ENCODE peak calls at places on chromosomes 4 and X, in six cellular contexts. G is colonic mucosa; O is CD8-positive, alpha-beta T cell; U is breast epithelium; J is OCI-LY7; L is GM23338. C is an unnamed sample. For H3K4me1, the result is how much of the 10 kb centered on the place peaks cover.

GRCh38 chr4:90842960-90843359 is 715.8 kb downstream of the CCSER1 start:
- DNase-seq in J (no peak), G (no peak), L (no peak), U (no peak), O (no peak), C (no peak)

GRCh38 chr4:72568959-72569718 is at the start of gene ADAMTS3:
- DNase-seq in G (peak), O (no peak), J (no peak), L (peak), U (peak), C (peak)

GRCh38 chrX:153905481-153906095 is 1.1 kb downstream of the AVPR2 start:
- DNase-seq in L (no peak), J (no peak), G (no peak), U (no peak), O (peak), C (no peak)

GRCh38 chr4:87406462-87406861 is 15.5 kb upstream of the HSD17B11 start:
- DNase-seq in U (no peak), G (no peak), O (no peak), J (peak), L (no peak), C (no peak)

GRCh38 chr4:87566276-87566675 is 37.1 kb upstream of the SPARCL1 start:
- DNase-seq in U (no peak), J (no peak), L (no peak), O (no peak), G (no peak), C (no peak)

GRCh38 chrX:119990409-119990994 is 47.0 kb upstream of the NKAP start:
- DNase-seq in L (no peak), O (no peak), U (no peak), G (no peak), J (no peak), C (peak)

GRCh38 chr4:91567594-91567993 is 736.2 kb upstream of the GRID2 start:
- DNase-seq in O (no peak), G (no peak), U (no peak), J (no peak), L (no peak), C (no peak)

GRCh38 chr4:166049036-166049435 is 176.0 kb downstream of the TLL1 start:
- DNase-seq in J (no peak), O (no peak), L (no peak), U (no peak), G (no peak), C (no peak)

GRCh38 chr4:185865901-185866328 is 53.9 kb upstream of the SORBS2 start:
- DNase-seq in U (peak), O (no peak), J (no peak), L (peak), G (peak), C (no peak)

GRCh38 chrX:48683411-48683982 is at the start of gene WAS:
- DNase-seq in J (peak), O (peak), G (no peak), L (no peak), U (no peak), C (no peak)

GRCh38 chr4:101191302-101192098 is 155.8 kb downstream of the PPP3CA start:
- DNase-seq in L (peak), U (peak), G (peak), O (no peak), J (no peak), C (peak)

GRCh38 chr4:579543-580175 is 3.6 kb upstream of the TMEM271 start:
- DNase-seq in U (no peak), O (no peak), G (no peak), L (peak), J (peak), C (no peak)

GRCh38 chr4:154626793-154627484 is 14.5 kb upstream of the FGG start:
- DNase-seq in J (peak), L (peak), G (peak), U (peak), O (peak), C (peak)

GRCh38 chr4:84309191-84309590 is 189.9 kb downstream of the NKX6-1 start:
- DNase-seq in U (no peak), G (no peak), J (no peak), L (no peak), O (no peak), C (no peak)

GRCh38 chr4:24805036-24805435 is 9.7 kb downstream of the SOD3 start:
- DNase-seq in O (no peak), J (no peak), U (peak), L (no peak), G (no peak), C (no peak)

GRCh38 chr4:110963621-110964020 is 340.7 kb upstream of the PITX2 start:
- DNase-seq in J (no peak), O (no peak), G (no peak), U (no peak), L (no peak), C (no peak)

GRCh38 chr4:110955748-110956147 is 332.9 kb upstream of the PITX2 start:
- DNase-seq in G (no peak), J (no peak), L (no peak), U (no peak), O (no peak), C (no peak)

GRCh38 chr4:110962616-110963015 is 339.7 kb upstream of the PITX2 start:
- DNase-seq in L (no peak), G (no peak), O (no peak), J (no peak), U (no peak), C (no peak)

GRCh38 chr4:110953898-110954297 is 331.0 kb upstream of the PITX2 start:
- DNase-seq in O (no peak), J (no peak), L (no peak), G (no peak), U (no peak), C (no peak)

DNA sequence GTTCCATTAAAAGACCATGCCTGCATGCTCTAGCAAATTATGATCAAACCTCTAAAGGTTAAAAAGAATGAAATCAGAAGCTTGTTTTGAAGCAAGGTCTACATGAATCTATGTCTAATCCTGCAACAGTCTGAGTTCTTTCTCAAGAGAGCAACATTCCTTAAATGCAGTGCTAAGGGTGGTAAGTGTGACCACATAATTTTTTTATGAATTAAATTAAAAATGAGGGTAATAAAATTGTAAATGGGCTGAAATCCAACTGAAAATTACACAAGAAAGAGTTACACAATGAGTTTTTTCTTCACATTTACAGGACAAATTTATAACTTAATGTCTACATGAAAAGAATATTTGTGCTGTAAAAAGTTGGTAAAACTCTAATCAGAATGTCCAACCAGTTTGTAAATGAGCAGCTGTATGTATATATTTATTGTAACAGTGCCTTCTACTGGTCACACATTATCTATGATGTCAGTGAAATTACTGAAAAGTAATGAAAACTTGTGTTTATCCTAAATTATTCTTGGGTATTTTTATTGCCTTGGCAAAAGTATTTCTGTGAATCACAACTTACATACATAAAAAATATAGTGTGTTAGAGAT is 336.3 kb upstream of the PITX2 start:
- DNase-seq in O (no peak), L (no peak), U (no peak), G (no peak), J (peak), C (no peak)
- TF ChIP-seq CTCF in O (no peak), L (peak), U (no peak), G (peak), J (peak), C (no peak)

GRCh38 chr4:140068247-140068646 is 85.7 kb downstream of the MAML3 start:
- DNase-seq in U (no peak), O (no peak), L (no peak), J (no peak), G (no peak), C (no peak)
- H3K4me1 ChIP-seq in U (under half), O (under half), L (under half), J (under half), G (under half), C (under half)

DNA sequence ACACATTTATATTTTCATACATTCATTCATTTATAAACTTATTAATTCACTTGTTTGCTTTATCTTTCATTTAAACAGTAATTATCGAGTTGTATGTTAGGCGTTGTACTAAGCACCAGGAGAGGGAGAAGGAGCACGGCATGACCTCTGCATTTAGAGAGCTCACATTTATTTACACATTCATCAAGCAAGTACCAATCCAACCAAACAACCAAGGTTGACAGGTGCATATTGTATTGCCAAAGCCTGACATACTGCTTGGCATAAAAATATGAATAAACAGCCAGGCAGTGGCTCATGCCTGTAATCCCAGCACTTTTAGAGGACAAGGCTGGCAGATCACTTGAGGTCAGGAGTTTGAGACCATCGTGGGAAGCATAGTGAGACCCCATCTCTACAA is 37.0 kb upstream of the CLNK start:
- DNase-seq in O (no peak), G (no peak), J (no peak), U (no peak), L (no peak), C (no peak)
- H3K4me3 ChIP-seq in O (no peak), G (no peak), J (no peak), U (no peak), L (no peak), C (no peak)

GRCh38 chr4:168822481-168822880 is 187.6 kb downstream of the CBR4 start:
- DNase-seq in O (no peak), L (no peak), G (no peak), J (no peak), U (no peak), C (no peak)
- TF ChIP-seq CTCF in O (no peak), L (no peak), G (no peak), J (no peak), U (no peak), C (no peak)

GRCh38 chr4:48189731-48190130 is 55.7 kb upstream of the TXK start:
- DNase-seq in J (no peak), L (no peak), U (no peak), G (no peak), O (no peak), C (no peak)

GRCh38 chr4:48190839-48191238 is 56.8 kb upstream of the TXK start:
- DNase-seq in L (no peak), J (no peak), O (no peak), U (no peak), G (no peak), C (no peak)

GRCh38 chr4:48193096-48193836 is 59.2 kb upstream of the TXK start:
- DNase-seq in U (no peak), G (no peak), L (no peak), O (no peak), J (no peak), C (no peak)

GRCh38 chr4:48193921-48194320 is 59.9 kb upstream of the TXK start:
- DNase-seq in J (no peak), G (no peak), O (no peak), U (no peak), L (no peak), C (no peak)

DNA sequence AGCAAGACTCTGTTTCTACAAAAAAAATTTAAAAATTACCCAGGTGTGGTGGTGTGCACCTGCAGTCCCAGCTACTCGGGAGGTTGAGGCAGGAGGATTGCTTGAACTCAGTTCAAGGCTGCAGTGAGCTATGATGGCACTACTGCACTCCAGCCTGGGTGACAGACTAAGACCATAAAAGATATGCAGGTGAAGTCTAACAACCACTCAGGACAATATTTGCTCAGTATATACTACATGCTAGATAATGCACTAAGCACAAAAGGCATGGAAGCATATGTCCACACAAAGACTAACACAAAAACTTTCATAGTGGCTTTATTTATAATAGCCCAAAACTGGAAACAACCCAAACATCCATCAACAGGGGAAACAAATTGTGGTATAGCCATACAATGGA is 57.7 kb upstream of the TXK start:
- DNase-seq in U (no peak), L (no peak), J (no peak), O (no peak), G (no peak), C (no peak)
- H3K4me1 ChIP-seq in U (under half), L (under half), J (half or more), O (under half), G (under half), C (under half)

GRCh38 chr4:122831515-122832196 is 5.0 kb downstream of the FGF2 start:
- DNase-seq in O (no peak), J (no peak), L (no peak), G (no peak), U (no peak), C (no peak)
- H3K4me3 ChIP-seq in O (no peak), J (no peak), L (peak), G (no peak), U (no peak), C (no peak)

GRCh38 chr4:104976258-104976657 is 170.4 kb upstream of the TET2 start:
- DNase-seq in G (no peak), O (no peak), U (no peak), J (no peak), L (no peak), C (no peak)
- TF ChIP-seq CTCF in G (no peak), O (no peak), U (no peak), J (no peak), L (no peak), C (no peak)

GRCh38 chr4:152971053-152971452 is 34.9 kb downstream of the FHDC1 start:
- DNase-seq in G (no peak), U (no peak), L (no peak), J (no peak), O (no peak), C (no peak)
- H3K4me1 ChIP-seq in G (under half), U (under half), L (under half), J (under half), O (under half), C (under half)

GRCh38 chrX:16714504-16714903 is 2.0 kb upstream of the CTPS2 start:
- DNase-seq in U (no peak), O (no peak), G (no peak), J (no peak), L (no peak), C (no peak)

GRCh38 chrX:16708016-16708415 is 4.5 kb downstream of the CTPS2 start:
- DNase-seq in U (no peak), L (no peak), J (no peak), O (no peak), G (no peak), C (no peak)

GRCh38 chrX:16711219-16712115 is 1.0 kb downstream of the CTPS2 start:
- DNase-seq in L (peak), J (peak), U (no peak), O (no peak), G (no peak), C (peak)

GRCh38 chrX:16712116-16712824 is at the start of gene CTPS2:
- DNase-seq in U (peak), O (peak), L (peak), G (peak), J (peak), C (peak)

DNA sequence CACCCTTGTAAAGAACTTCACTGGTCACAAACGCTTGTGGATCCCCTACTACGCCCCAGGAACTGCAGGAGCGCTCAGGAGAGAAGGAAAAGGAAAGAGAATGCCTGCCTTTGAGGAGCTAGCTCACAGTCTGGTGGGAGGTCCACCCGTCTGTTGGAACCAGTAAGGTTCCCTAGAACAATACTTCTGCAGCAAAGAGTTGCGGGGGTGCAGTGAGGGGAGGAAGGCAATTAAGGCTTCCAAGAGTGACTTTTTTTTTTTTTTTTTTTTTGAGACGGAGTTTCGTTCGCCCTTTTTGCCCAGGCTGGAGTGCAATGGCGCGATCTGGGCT is 321 bp upstream of the CTPS2 start:
- DNase-seq in U (no peak), O (no peak), G (no peak), L (peak), J (no peak), C (no peak)
- H3K4me3 ChIP-seq in U (peak), O (peak), G (peak), L (peak), J (peak), C (peak)

GRCh38 chr4:77308843-77309242 is 151.8 kb downstream of the CCNG2 start:
- DNase-seq in O (no peak), L (peak), U (no peak), G (no peak), J (peak), C (no peak)

GRCh38 chr4:77306496-77306895 is 149.5 kb downstream of the CCNG2 start:
- DNase-seq in L (no peak), G (no peak), O (no peak), U (no peak), J (no peak), C (peak)

GRCh38 chr4:77309496-77309895 is 152.5 kb downstream of the CCNG2 start:
- DNase-seq in L (no peak), O (no peak), J (no peak), U (no peak), G (no peak), C (no peak)

GRCh38 chr4:77310931-77311330 is 153.9 kb downstream of the CCNG2 start:
- DNase-seq in L (peak), J (no peak), U (no peak), G (no peak), O (no peak), C (no peak)

DNA sequence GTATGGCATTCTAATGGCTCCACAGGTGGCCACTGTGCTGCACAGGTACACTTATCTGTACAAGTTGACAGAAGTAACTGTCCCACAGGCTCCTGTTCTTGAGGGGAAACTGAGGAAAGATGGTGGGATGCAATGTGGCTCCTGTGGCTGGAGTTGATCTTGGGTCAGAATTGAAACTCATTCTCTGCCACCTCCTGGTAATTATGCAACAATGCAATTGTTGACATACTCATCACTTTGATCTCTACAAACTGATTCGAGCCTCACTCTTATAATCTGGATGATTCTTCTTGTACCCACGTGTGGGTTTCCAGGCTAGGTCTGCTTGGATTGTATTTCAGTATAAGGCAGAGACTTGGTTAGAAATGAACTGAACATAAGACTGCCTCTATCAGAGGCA is 148.8 kb downstream of the CCNG2 start:
- DNase-seq in G (no peak), L (no peak), J (no peak), U (no peak), O (no peak), C (no peak)
- TF ChIP-seq CTCF in G (no peak), L (no peak), J (peak), U (no peak), O (no peak), C (no peak)